ENCODE peak calls at places on chromosome 19, in nine cellular contexts. Y is uterus, P is tibial nerve, Z is A549, R is H54, X is adrenal gland, W is body of pancreas, T is GM12892, C is ovary. S is an unnamed sample.

GRCh38 chr19:17243854-17244617 is 1.7 kb downstream of the NR2F6 start:
- DNase-seq in P (peak; percentile 59), R (peak; percentile 76), T (no peak), X (peak; percentile 83), Y (peak; percentile 56), C (peak; percentile 75), W (peak; percentile 63), Z (no peak), S (peak; percentile 72)

GRCh38 chr19:8935460-8935859 is 74.7 kb downstream of the MUC16 start:
- DNase-seq in T (no peak), R (peak; percentile 23), P (no peak), C (no peak), X (no peak), Y (no peak), W (no peak), Z (no peak), S (no peak)

GRCh38 chr19:51891193-51891747 is 3.5 kb upstream of the ZNF577 start:
- DNase-seq in W (no peak), P (no peak), R (no peak), Z (no peak), Y (no peak), X (no peak), T (no peak), C (no peak), S (no peak)

GRCh38 chr19:42553292-42554045 is 25.2 kb upstream of the CEACAM1 start:
- DNase-seq in R (peak; percentile 49), Y (no peak), P (no peak), Z (no peak), X (peak; percentile 50), W (no peak), T (no peak), C (no peak), S (no peak)

GRCh38 chr19:32691952-32692726 is 518 bp downstream of the NUDT19 start:
- DNase-seq in X (peak; percentile 88), W (peak; percentile 59), R (peak; percentile 46), P (no peak), T (peak; percentile 50), C (peak; percentile 66), Z (no peak), Y (no peak), S (peak; percentile 69)

GRCh38 chr19:6062961-6063575 is 47.2 kb downstream of the RFX2 start:
- DNase-seq in C (no peak), W (peak; percentile 11), X (peak; percentile 50), R (no peak), P (no peak), T (no peak), Y (no peak), Z (no peak), S (no peak)

GRCh38 chr19:13965377-13965896 is 13.1 kb downstream of the DCAF15 start:
- DNase-seq in X (no peak), T (no peak), C (no peak), Y (no peak), W (no peak), P (no peak), R (no peak), Z (no peak), S (no peak)

GRCh38 chr19:34416021-34416545 is 11.9 kb downstream of the PDCD2L start:
- DNase-seq in C (no peak), R (no peak), P (no peak), T (no peak), Z (no peak), W (no peak), Y (no peak), X (no peak), S (no peak)

GRCh38 chr19:1295169-1296012 is 9.7 kb downstream of the EFNA2 start:
- DNase-seq in P (no peak), Y (no peak), C (no peak), R (no peak), T (peak; percentile 68), X (no peak), Z (no peak), W (no peak), S (no peak)

GRCh38 chr19:7533281-7533819 is 2.2 kb upstream of the PNPLA6 start:
- DNase-seq in X (peak; percentile 78), Z (no peak), Y (peak; percentile 67), W (peak; percentile 64), C (peak; percentile 85), T (no peak), P (peak; percentile 38), R (no peak), S (peak; percentile 61)

GRCh38 chr19:48419158-48419920 is 25.9 kb downstream of the GRIN2D start:
- DNase-seq in W (no peak), Z (no peak), T (peak; percentile 70), X (peak; percentile 67), R (no peak), P (no peak), C (no peak), Y (peak; percentile 28), S (peak; percentile 61)

GRCh38 chr19:38843175-38843758 is 6.5 kb downstream of the HNRNPL start:
- DNase-seq in Z (peak; percentile 8), X (no peak), P (no peak), W (no peak), Y (no peak), T (no peak), C (no peak), R (no peak), S (no peak)

GRCh38 chr19:38910488-38910887 is 1.5 kb downstream of the CCER2 start:
- DNase-seq in T (no peak), C (no peak), R (no peak), X (no peak), Z (no peak), W (no peak), P (no peak), Y (no peak), S (no peak)

DNA sequence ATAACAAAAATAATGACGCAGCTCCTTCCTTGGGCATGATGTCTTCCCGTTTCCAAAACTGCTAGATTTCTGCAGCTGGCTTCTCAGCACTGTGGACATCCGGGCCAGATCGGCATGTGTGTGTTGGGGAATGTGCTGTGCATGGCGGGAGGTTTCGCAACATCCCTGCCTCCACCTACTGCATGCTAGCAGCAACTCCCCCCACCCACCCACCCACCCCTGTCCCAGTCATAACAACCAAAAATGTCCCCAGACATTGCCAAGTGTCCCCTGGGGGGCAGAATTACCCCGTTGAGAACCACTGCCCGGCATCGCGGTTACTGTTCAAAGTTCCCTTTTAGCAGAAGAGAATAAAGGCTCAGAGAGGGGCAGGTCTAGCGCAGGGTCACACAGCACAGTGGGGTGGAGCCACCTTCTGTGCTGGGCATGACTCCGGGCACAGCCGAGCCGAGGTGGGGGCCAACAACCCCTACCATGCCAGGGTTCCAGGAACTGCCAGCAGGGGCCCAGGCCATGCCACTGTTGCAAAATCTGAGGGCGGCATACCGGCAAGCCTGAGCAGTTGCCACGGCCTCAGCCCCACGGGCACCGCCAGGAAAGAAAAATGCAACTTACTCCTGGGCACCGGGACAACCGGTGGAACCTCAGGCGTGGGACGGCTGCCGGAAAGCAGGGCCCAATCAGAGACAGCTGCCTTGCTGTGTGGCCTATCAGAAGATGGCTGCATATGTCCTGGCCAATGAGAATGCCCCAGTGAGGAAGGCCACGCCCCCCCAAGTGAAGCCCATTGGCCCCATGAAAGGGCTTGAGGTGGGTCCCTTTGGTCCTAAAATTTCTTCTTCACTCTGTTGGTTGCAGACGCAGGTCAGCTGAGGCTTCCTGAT is 22.5 kb upstream of the NFIC start:
- DNase-seq in R (peak; percentile 94), C (peak; percentile 91), X (peak; percentile 96), T (peak; percentile 83), W (peak; percentile 90), Y (peak; percentile 88), Z (peak; percentile 93), P (peak; percentile 83), S (peak; percentile 71)
- TF ChIP-seq POLR2A in R (peak; percentile 56), C (no peak), X (no peak), T (no peak), W (peak; percentile 63), Y (no peak), Z (peak; percentile 32), P (peak; percentile 7), S (no peak)

GRCh38 chr19:16076958-16077611 is 790 bp downstream of the TPM4 start:
- DNase-seq in P (peak; percentile 64), W (peak; percentile 51), Y (peak; percentile 61), R (no peak), X (no peak), T (no peak), Z (no peak), C (peak; percentile 80), S (peak; percentile 46)

GRCh38 chr19:16076154-16076957 is at the start of gene TPM4:
- DNase-seq in Z (peak; percentile 65), R (peak; percentile 75), T (peak; percentile 87), P (peak; percentile 87), C (peak; percentile 97), Y (peak; percentile 97), X (peak; percentile 96), W (peak; percentile 79), S (peak; percentile 72)

GRCh38 chr19:16075430-16076153 is 703 bp upstream of the TPM4 start:
- DNase-seq in Z (no peak), P (no peak), Y (no peak), C (peak; percentile 48), X (no peak), T (no peak), R (no peak), W (no peak), S (no peak)

GRCh38 chr19:16078311-16078758 is 2.0 kb downstream of the TPM4 start:
- DNase-seq in R (no peak), W (no peak), P (no peak), X (no peak), T (no peak), C (peak; percentile 59), Z (no peak), Y (peak; percentile 69), S (no peak)

GRCh38 chr19:16078759-16079707 is 2.7 kb downstream of the TPM4 start:
- DNase-seq in C (peak; percentile 79), P (peak; percentile 69), Y (peak; percentile 94), R (peak; percentile 60), X (peak; percentile 93), T (peak; percentile 52), W (no peak), Z (no peak), S (peak; percentile 32)
- TF ChIP-seq POLR2A in C (no peak), P (peak; percentile 45), Y (peak; percentile 82), R (no peak), X (no peak), T (peak; percentile 77), W (peak; percentile 29), Z (no peak), S (no peak)

DNA sequence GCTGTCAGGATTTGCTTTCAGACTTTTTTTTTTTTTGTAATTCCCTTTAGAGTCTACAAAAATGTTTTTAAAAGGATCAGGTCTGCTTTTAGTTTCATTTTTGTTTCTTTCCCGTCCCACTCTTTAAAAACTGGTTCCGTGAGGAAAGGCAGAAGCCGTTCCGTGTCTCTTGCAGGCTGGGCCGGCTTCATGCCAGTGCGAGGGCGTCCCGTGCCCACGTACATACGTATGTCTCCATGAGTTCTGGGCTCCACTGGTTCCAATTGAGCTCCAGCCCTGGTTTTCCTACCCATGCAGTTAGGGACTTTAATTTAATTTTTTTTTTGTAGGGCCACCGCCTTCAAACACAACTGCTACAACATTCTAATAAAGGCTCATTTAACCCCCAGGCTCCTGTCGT is 8.8 kb downstream of the TSSK6 start:
- DNase-seq in W (no peak), C (peak; percentile 63), Y (no peak), R (no peak), X (no peak), P (no peak), Z (no peak), T (no peak), S (no peak)
- TF ChIP-seq POLR2A in W (no peak), C (no peak), Y (no peak), R (no peak), X (no peak), P (no peak), Z (no peak), T (no peak), S (no peak)

DNA sequence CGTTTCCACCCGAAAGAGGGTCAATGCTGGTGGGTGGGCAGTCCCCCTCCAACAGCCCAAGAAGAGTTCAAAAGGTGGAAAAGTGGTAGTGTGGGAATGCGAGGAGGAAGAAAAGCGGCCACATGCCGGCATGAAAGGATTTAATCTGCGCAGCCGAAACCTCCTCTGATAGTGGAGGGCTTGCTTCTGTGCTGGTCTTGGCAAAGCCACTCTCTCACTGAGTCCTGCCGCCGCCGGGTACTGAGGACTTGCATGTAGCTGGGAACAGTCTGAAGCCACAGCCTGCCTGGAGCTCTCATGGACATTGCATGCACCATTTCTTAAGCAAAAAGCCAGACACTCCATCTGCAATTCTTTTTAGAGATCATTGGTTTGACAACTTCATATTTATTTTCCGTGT is 136.2 kb upstream of the ZNF536 start:
- DNase-seq in Y (no peak), C (no peak), R (no peak), Z (no peak), X (no peak), W (no peak), P (no peak), T (no peak), S (no peak)
- TF ChIP-seq POLR2A in Y (no peak), C (no peak), R (no peak), Z (no peak), X (no peak), W (no peak), P (no peak), T (no peak), S (no peak)